ENCODE peak calls at places on chromosomes 1 and 21, in four cellular contexts. W is K562, S is HCT116, U is HepG2. I is an unnamed sample.

GRCh38 chr1:209706622-209707021 is 2.0 kb downstream of the HSD11B1 start:
- DNase-seq in W (no peak), S (no peak), U (no peak), I (no peak)

GRCh38 chr1:207993477-207994445 is 82.8 kb upstream of the CD34 start:
- DNase-seq in W (peak), S (no peak), U (no peak), I (no peak)

GRCh38 chr1:84078108-84078823 is 65.8 kb upstream of the PRKACB start:
- DNase-seq in W (peak), S (no peak), U (no peak), I (peak)

GRCh38 chr1:93328809-93329477 is 16.8 kb upstream of the DR1 start:
- DNase-seq in W (no peak), S (no peak), U (no peak), I (no peak)

GRCh38 chr1:112923956-112924349 is 32.0 kb downstream of the SLC16A1 start:
- DNase-seq in W (no peak), S (no peak), U (no peak), I (no peak)

GRCh38 chr1:159647616-159648015 is 60.0 kb downstream of the APCS start:
- DNase-seq in W (no peak), S (no peak), U (no peak), I (no peak)

GRCh38 chr1:98323906-98324358 is 337.6 kb upstream of the SNX7 start:
- DNase-seq in W (no peak), S (peak), U (no peak), I (peak)

GRCh38 chr1:119384591-119384990 is 16.0 kb downstream of the HAO2 start:
- DNase-seq in W (no peak), S (no peak), U (no peak), I (no peak)

GRCh38 chr1:68346192-68346808 is 103.5 kb downstream of the RPE65 start:
- DNase-seq in W (peak), S (peak), U (peak), I (peak)

GRCh38 chr1:3087049-3087448 is 18.0 kb downstream of the PRDM16 start:
- DNase-seq in W (no peak), S (no peak), U (no peak), I (no peak)

GRCh38 chr1:9872430-9873165 is 37.5 kb downstream of the CTNNBIP1 start:
- DNase-seq in W (no peak), S (no peak), U (no peak), I (no peak)

GRCh38 chr21:45259206-45259795 is 28.4 kb downstream of the POFUT2 start:
- DNase-seq in W (no peak), S (no peak), U (no peak), I (no peak)

DNA sequence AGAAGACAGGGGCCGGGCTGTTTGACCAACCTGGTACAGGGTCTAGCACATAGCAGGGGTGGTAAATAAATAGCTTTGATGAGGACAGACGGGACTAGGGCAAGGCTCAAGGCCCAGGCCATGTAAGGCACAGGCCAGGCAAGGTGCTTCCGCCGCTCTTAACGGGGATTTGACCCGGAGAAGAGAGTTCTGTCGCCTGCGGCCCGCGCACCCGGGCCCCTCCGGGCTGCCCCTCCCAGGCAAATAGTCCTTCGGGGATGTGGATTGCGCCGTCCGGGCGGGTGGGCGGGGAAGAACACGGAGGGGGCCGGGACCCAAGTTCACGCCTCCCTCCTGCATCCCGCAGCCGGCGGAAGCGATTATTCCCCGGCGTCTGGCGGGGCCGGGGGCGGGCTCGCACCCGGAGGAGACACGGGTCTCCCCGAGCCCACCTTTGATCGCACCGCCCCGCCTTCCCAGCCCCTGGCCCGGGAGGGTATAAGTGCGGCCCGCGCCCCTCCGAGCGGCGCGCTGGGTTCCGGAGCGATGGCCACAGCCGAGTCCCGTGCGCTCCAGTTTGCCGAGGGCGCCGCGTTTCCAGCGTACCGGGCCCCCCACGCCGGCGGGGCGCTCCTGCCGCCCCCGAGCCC is at the start of gene MIXL1:
- DNase-seq in W (no peak), S (no peak), U (peak), I (no peak)
- TF ChIP-seq MAX in W (no peak), S (no peak), U (peak), I (no peak)

DNA sequence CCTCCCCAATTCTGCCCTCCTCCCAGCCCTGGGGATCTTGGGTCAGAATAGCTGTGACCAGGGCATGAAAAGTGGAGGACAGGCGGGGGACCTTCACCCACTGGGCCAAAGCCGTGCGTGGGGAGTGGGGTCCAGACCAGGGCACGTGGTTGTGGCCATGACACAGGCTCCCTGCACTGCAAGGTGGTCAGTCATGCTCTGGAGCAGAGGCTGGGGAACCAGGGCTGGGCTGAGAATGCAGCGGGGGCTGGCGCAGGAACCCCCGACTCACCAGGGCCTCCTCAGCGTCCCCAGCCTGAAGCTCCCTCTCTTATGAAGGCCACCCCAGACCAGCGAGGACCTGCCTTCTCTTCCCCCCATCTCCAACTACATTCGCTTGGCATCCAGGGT is 2.7 kb downstream of the DVL1 start:
- DNase-seq in W (no peak), S (no peak), U (no peak), I (no peak)
- H3K27ac ChIP-seq in W (no peak), S (peak), U (peak), I (no peak)

GRCh38 chr1:31771891-31772668 is 7.9 kb upstream of the ADGRB2 start:
- DNase-seq in W (no peak), S (no peak), U (no peak), I (no peak)

GRCh38 chr1:31775170-31775569 is 11.0 kb upstream of the ADGRB2 start:
- DNase-seq in W (no peak), S (no peak), U (no peak), I (no peak)

GRCh38 chr1:31773861-31774260 is 9.7 kb upstream of the ADGRB2 start:
- DNase-seq in W (no peak), S (no peak), U (no peak), I (no peak)

GRCh38 chr1:31769720-31770390 is 5.7 kb upstream of the ADGRB2 start:
- DNase-seq in W (peak), S (no peak), U (no peak), I (no peak)

DNA sequence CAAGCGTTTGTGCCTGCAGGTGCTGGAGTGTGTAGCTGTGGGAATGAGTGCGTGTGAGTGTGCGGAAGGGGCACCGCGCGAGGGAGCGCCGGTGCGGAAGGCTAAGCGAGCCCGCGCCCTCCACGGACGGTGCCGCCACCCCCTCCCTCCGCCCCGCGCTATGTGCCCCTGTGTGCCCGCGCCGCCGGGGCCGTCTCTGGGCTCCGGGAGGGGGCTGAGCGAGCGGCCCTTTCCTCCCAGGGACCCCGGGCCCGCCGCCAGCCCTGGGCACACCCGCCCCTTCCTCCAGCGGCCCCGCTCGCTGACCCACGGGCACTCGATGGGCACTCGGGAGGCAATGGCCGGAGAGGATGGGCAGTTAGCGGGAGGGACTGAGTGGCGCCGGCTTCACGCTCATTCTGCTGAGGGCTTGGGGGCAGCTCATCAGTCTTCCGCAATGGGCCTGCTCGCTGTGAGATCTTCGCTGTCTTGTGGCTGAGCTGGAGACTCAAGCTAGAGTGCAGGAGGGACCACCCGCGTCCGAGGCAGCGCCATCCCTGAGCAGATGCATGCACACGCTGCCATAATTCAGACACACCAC is 8.6 kb upstream of the ADGRB2 start:
- DNase-seq in W (no peak), S (no peak), U (no peak), I (no peak)
- TF ChIP-seq EZH2 in W (no peak), S (no peak), U (no peak), I (peak)

GRCh38 chr1:7371926-7372325 is 399.2 kb upstream of the VAMP3 start:
- DNase-seq in W (no peak), S (no peak), U (no peak), I (no peak)
- TF ChIP-seq MAX in W (no peak), S (no peak), U (no peak), I (no peak)

GRCh38 chr1:26530898-26531598 is 1.5 kb downstream of the RPS6KA1 start:
- DNase-seq in W (peak), S (peak), U (peak), I (no peak)

GRCh38 chr1:26533951-26534514 is 4.5 kb downstream of the RPS6KA1 start:
- DNase-seq in W (peak), S (no peak), U (no peak), I (no peak)

GRCh38 chr1:26529655-26530539 is at the start of gene RPS6KA1:
- DNase-seq in W (peak), S (no peak), U (peak), I (peak)

GRCh38 chr1:26530540-26530897 is 958 bp downstream of the RPS6KA1 start:
- DNase-seq in W (peak), S (no peak), U (no peak), I (no peak)

GRCh38 chr1:26531651-26532131 is 2.1 kb downstream of the RPS6KA1 start:
- DNase-seq in W (no peak), S (no peak), U (no peak), I (no peak)
- H3K27ac ChIP-seq in W (peak), S (peak), U (peak), I (no peak)

DNA sequence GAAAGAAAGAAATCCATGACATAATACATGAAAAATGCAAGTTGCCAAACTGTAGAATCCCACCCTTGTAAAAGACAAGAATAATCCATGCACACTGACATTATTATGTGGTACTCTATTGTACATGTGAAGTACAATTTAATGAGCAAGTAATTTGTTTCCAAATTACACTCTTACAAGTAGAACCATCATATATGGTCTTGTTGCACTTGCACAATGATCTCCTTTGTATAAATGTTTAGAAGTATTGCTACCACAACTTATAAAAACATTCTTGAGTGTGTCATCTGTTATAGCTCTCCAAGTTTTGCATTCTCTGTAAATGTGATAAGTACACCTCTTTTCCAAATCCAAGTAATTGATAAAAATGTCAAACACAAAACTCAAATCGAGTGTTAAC is 29.1 kb upstream of the ZNF281 start:
- DNase-seq in W (no peak), S (no peak), U (no peak), I (no peak)
- TF ChIP-seq EZH2 in W (no peak), S (no peak), U (no peak), I (no peak)

GRCh38 chr1:180533571-180533987 is 25.2 kb upstream of the OVAAL start:
- DNase-seq in W (peak), S (peak), U (peak), I (peak)

GRCh38 chr1:180527270-180527669 is 24.9 kb upstream of the ACBD6 start:
- DNase-seq in W (peak), S (no peak), U (peak), I (peak)

GRCh38 chr1:180528868-180529470 is 26.6 kb upstream of the ACBD6 start:
- DNase-seq in W (no peak), S (no peak), U (no peak), I (no peak)

GRCh38 chr1:180532854-180533253 is 25.9 kb upstream of the OVAAL start:
- DNase-seq in W (no peak), S (no peak), U (no peak), I (no peak)

DNA sequence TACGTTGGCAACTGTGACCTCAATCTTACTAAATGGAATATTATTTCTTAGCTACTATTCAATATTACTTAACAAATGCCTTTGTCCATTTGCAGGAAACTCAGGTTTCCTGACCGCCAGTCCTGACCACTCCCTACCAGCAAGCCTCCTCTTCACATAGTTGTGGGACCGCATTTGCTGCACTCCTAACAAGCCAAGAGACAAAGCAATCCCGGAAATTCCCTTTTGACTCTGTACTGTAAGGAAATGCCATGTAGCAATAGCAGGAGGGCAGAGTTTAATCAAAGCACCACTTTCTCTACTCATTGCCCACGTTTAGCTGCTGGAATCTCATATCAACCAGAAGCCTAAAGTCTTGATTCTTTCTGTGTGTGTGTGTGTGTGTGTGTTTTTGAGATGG is 28.1 kb upstream of the ACBD6 start:
- DNase-seq in W (no peak), S (no peak), U (peak), I (peak)
- TF ChIP-seq MAX in W (no peak), S (no peak), U (no peak), I (no peak)

GRCh38 chr21:42533306-42533962 is 19.8 kb downstream of the SLC37A1 start:
- DNase-seq in W (no peak), S (no peak), U (no peak), I (no peak)

GRCh38 chr21:42534361-42534900 is 20.8 kb downstream of the SLC37A1 start:
- DNase-seq in W (no peak), S (no peak), U (no peak), I (no peak)

GRCh38 chr21:42535602-42536171 is 22.0 kb downstream of the SLC37A1 start:
- DNase-seq in W (no peak), S (no peak), U (no peak), I (peak)

GRCh38 chr21:42533963-42534355 is 20.3 kb downstream of the SLC37A1 start:
- DNase-seq in W (no peak), S (no peak), U (no peak), I (no peak)

GRCh38 chr21:42534901-42535378 is 21.3 kb downstream of the SLC37A1 start:
- DNase-seq in W (no peak), S (no peak), U (no peak), I (no peak)
- H3K27ac ChIP-seq in W (no peak), S (no peak), U (no peak), I (no peak)

DNA sequence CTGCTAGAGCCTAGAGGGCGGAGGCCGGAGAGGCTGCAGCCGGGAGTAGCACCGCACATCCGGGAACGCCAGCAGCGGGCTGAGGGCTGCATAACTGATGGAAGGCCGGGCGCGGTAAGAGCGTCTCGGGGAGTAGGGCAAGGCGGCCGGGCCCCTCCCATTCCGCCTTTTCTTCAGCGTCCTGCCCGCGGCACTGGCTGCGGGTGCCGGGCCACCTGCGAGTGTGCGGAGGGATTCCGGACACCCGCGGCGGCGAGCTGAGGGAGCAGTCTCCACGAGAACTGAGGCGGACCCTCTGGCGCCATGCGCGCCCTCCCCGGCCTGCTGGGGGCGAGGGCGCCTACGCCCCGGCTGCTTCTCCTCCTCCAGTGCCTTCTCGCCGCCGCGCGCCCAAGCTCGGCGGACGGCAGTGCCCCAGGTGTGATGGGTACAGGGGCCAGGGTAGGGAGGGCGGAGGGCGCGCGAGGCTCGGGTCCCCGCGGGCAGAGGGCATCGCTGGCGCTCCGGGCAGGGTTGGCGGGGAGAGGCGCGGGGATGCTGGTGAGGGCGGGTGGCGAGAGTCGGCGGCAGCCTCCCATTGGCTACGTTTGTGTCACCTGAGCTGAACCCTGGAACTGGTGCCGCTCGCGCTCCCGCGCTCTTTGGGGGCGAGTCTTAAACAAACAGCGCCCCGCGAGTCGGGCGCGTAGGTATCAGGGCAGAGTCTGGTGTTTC is 334.4 kb downstream of the SRGAP2C start:
- DNase-seq in W (peak), S (peak), U (peak), I (peak)
- TF ChIP-seq EZH2 in W (no peak), S (no peak), U (no peak), I (no peak)